ENCODE peak calls at places on chromosome 13, in seven cellular contexts. Q is endodermal cell; A is nephron progenitor cell; P is A673; V is BJ; C is thyroid gland; N is CD8-positive, alpha-beta T cell. J is an unnamed sample.

GRCh38 chr13:78241278-78241919 is 322.8 kb upstream of the EDNRB start:
- DNase-seq in Q (peak; percentile 85), A (peak; percentile 69), P (peak; percentile 73), V (no peak), C (peak; percentile 8), N (no peak), J (peak; percentile 30)

GRCh38 chr13:25990801-25991200 is 61.0 kb downstream of the SHISA2 start:
- DNase-seq in Q (no peak), A (peak; percentile 31), P (no peak), V (peak; percentile 1), C (no peak), N (no peak), J (no peak)

GRCh38 chr13:30864352-30865130 is 41.5 kb upstream of the MEDAG start:
- DNase-seq in Q (peak; percentile 50), A (no peak), P (no peak), V (peak; percentile 89), C (no peak), N (no peak), J (no peak)

GRCh38 chr13:27953671-27954405 is 15.3 kb downstream of the CDX2 start:
- DNase-seq in Q (peak; percentile 97), A (peak; percentile 95), P (peak; percentile 85), V (no peak), C (peak; percentile 66), N (peak; percentile 40), J (peak; percentile 88)

GRCh38 chr13:38661276-38661675 is 25.6 kb upstream of the FREM2 start:
- DNase-seq in Q (no peak), A (no peak), P (peak; percentile 68), V (no peak), C (no peak), N (no peak), J (no peak)

GRCh38 chr13:47146136-47146535 is 249.3 kb upstream of the HTR2A start:
- DNase-seq in Q (no peak), A (no peak), P (no peak), V (no peak), C (no peak), N (no peak), J (no peak)

GRCh38 chr13:81639984-81640582 is 1299.2 kb upstream of the SPRY2 start:
- DNase-seq in Q (no peak), A (peak; percentile 7), P (peak; percentile 51), V (no peak), C (no peak), N (no peak), J (no peak)

GRCh38 chr13:51807041-51807440 is 3.1 kb upstream of the DHRS12 start:
- DNase-seq in Q (no peak), A (no peak), P (no peak), V (no peak), C (no peak), N (no peak), J (no peak)

GRCh38 chr13:27997904-27998522 is 9.5 kb upstream of the URAD start:
- DNase-seq in Q (peak; percentile 86), A (peak; percentile 60), P (peak; percentile 62), V (no peak), C (peak; percentile 31), N (no peak), J (no peak)

GRCh38 chr13:109412232-109412935 is 374.0 kb downstream of the IRS2 start:
- DNase-seq in Q (peak; percentile 61), A (peak; percentile 72), P (peak; percentile 93), V (no peak), C (peak; percentile 20), N (no peak), J (peak; percentile 22)

GRCh38 chr13:74052402-74052928 is 81.7 kb downstream of the KLF12 start:
- DNase-seq in Q (no peak), A (no peak), P (no peak), V (no peak), C (no peak), N (no peak), J (no peak)

GRCh38 chr13:44837250-44837649 is 152.0 kb downstream of the NUFIP1 start:
- DNase-seq in Q (no peak), A (no peak), P (no peak), V (no peak), C (no peak), N (no peak), J (no peak)

GRCh38 chr13:113187263-113187669 is 21.2 kb downstream of the PCID2 start:
- DNase-seq in Q (peak; percentile 41), A (no peak), P (peak; percentile 96), V (peak; percentile 99), C (peak; percentile 37), N (no peak), J (no peak)

GRCh38 chr13:39637890-39638289 is 17.6 kb upstream of the COG6 start:
- DNase-seq in Q (no peak), A (no peak), P (no peak), V (no peak), C (no peak), N (no peak), J (no peak)

GRCh38 chr13:105920375-105920774 is 615.1 kb downstream of the EFNB2 start:
- DNase-seq in Q (no peak), A (no peak), P (no peak), V (no peak), C (no peak), N (no peak), J (no peak)

GRCh38 chr13:37313383-37313782 is 207.9 kb upstream of the CSNK1A1L start:
- DNase-seq in Q (no peak), A (no peak), P (no peak), V (no peak), C (no peak), N (no peak), J (no peak)

GRCh38 chr13:74868044-74868443 is 613.9 kb downstream of the TBC1D4 start:
- DNase-seq in Q (no peak), A (no peak), P (no peak), V (no peak), C (no peak), N (no peak), J (no peak)

GRCh38 chr13:101390461-101390860 is 25.8 kb downstream of the NALCN start:
- DNase-seq in Q (no peak), A (no peak), P (no peak), V (peak; percentile 53), C (no peak), N (no peak), J (no peak)

DNA sequence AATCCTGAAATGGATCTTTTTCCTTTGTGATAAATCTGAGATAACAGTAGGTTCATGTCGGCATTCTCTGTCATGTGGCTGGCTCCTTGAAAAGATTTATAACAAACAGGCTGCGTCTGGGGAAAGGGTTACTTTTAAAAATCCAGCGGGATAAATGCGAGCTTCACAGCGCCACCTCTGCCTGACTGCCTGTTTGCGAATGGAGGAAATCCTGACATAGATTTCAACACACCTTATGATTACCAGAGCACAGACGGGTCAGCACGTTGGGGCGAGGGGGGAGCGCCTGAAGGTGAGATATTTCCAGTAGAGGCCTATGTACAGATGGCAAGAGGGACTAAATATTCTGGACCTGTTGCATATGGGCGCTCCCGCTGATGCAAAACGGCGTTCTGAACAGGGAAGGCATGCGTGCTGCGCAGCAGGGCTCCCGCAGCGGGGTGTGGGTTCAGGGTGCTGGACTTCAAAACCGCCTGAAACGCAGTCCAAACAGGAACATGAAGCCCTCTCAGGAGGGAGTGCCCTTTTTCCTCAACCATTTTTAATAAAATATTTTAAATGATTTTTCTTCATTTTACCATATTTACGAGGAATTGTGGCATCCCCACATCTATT is 445.3 kb upstream of the SGCG start:
- DNase-seq in Q (peak; percentile 67), A (no peak), P (no peak), V (no peak), C (no peak), N (no peak), J (no peak)
- TF ChIP-seq CTCF in Q (peak; percentile 59), A (no peak), P (no peak), V (no peak), C (no peak), N (no peak), J (no peak)

GRCh38 chr13:94595943-94596574 is at the start of gene TGDS:
- DNase-seq in Q (peak; percentile 97), A (peak; percentile 85), P (peak; percentile 97), V (peak; percentile 78), C (peak; percentile 93), N (peak; percentile 76), J (peak; percentile 81)
- TF ChIP-seq CTCF in Q (no peak), A (no peak), P (no peak), V (no peak), C (no peak), N (no peak), J (no peak)

GRCh38 chr13:49678172-49678914 is 12.9 kb downstream of the EBPL start:
- DNase-seq in Q (no peak), A (no peak), P (no peak), V (no peak), C (no peak), N (no peak), J (no peak)

GRCh38 chr13:49683489-49683888 is 7.8 kb downstream of the EBPL start:
- DNase-seq in Q (no peak), A (no peak), P (no peak), V (no peak), C (no peak), N (no peak), J (no peak)

GRCh38 chr13:49676581-49677298 is 14.5 kb downstream of the EBPL start:
- DNase-seq in Q (no peak), A (no peak), P (no peak), V (no peak), C (no peak), N (no peak), J (no peak)

GRCh38 chr13:49681837-49682236 is 9.4 kb downstream of the EBPL start:
- DNase-seq in Q (peak; percentile 12), A (no peak), P (no peak), V (no peak), C (no peak), N (no peak), J (no peak)

GRCh38 chr13:49679244-49679643 is 12.0 kb downstream of the EBPL start:
- DNase-seq in Q (peak; percentile 10), A (no peak), P (no peak), V (no peak), C (peak; percentile 45), N (no peak), J (no peak)
- TF ChIP-seq CTCF in Q (no peak), A (no peak), P (no peak), V (peak; percentile 30), C (peak; percentile 12), N (no peak), J (no peak)

DNA sequence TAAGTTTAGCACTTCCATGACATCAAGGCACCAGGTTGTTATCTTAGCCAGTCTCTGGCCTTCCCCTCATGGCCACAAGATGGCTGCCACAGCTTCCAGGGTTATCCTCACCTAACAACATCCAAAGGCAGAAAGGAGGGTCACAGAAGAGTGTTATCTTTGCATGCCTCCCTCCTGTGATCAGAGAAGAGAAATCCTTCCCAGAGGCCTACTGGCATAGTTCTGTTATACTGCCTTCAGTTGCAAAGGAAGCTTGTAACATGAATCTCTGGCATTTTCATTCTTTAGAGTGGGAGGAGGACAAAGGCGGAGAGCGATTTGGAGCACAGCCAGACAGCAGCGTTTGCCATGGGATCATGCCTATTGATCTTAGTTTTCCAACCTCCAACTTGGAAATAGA is 135.6 kb downstream of the DNAJC15 start:
- DNase-seq in Q (no peak), A (no peak), P (peak; percentile 63), V (no peak), C (no peak), N (no peak), J (no peak)
- TF ChIP-seq CTCF in Q (peak; percentile 38), A (no peak), P (no peak), V (peak; percentile 20), C (no peak), N (no peak), J (no peak)

J was measured in progenitor cell of endocrine pancreas.